ENCODE peak calls at places on chromosomes 6 and 20, in ten cellular contexts. One of them, this sample, is unnamed.

GRCh38 chr6:27672113-27672799 is 199.4 kb upstream of the ZNF184 start:
- DNase-seq in activated T-helper 1 cell treated with anti-CD3 and anti-CD28 coated beads, Interleukin-12 subunit alpha, Interleukin-12 subunit beta, Interleukin-2, Interleukin-4 antibody, amounts not matched to agents 30 ng/mL and 10 ng/mL and 1 ng/mL, durations not matched to agents 14 hours and 24 hours and 36 hours: peak
- DNase-seq in HFFc6: peak
- DNase-seq in iris pigment epithelial cell: peak
- DNase-seq in activated CD4-positive, CD25-positive, alpha-beta regulatory T cell: no peak
- DNase-seq in tibial nerve: no peak
- DNase-seq in NCI-H2171 treated with DMSO at 0.1 percent for 48 hours: peak
- DNase-seq in NCI-H1105: peak
- DNase-seq in nephron progenitor cell: peak
- DNase-seq in DMS79 treated with DMSO at 0.1 percent for 48 hours: no peak
- DNase-seq in this sample: peak

GRCh38 chr6:105184921-105185320 is 5.1 kb upstream of the POPDC3 start:
- DNase-seq in activated T-helper 1 cell treated with anti-CD3 and anti-CD28 coated beads, Interleukin-12 subunit alpha, Interleukin-12 subunit beta, Interleukin-2, Interleukin-4 antibody, amounts not matched to agents 30 ng/mL and 10 ng/mL and 1 ng/mL, durations not matched to agents 14 hours and 24 hours and 36 hours: no peak
- DNase-seq in HFFc6: peak
- DNase-seq in DMS79 treated with DMSO at 0.1 percent for 48 hours: no peak
- DNase-seq in NCI-H2171 treated with DMSO at 0.1 percent for 48 hours: no peak
- DNase-seq in activated CD4-positive, CD25-positive, alpha-beta regulatory T cell: no peak
- DNase-seq in tibial nerve: no peak
- DNase-seq in NCI-H1105: no peak
- DNase-seq in iris pigment epithelial cell: peak
- DNase-seq in nephron progenitor cell: no peak
- DNase-seq in this sample: no peak

GRCh38 chr6:27532820-27533538 is 60.1 kb upstream of the ZNF184 start:
- DNase-seq in tibial nerve: no peak
- DNase-seq in activated T-helper 1 cell treated with anti-CD3 and anti-CD28 coated beads, Interleukin-12 subunit alpha, Interleukin-12 subunit beta, Interleukin-2, Interleukin-4 antibody, amounts not matched to agents 30 ng/mL and 10 ng/mL and 1 ng/mL, durations not matched to agents 14 hours and 24 hours and 36 hours: no peak
- DNase-seq in iris pigment epithelial cell: peak
- DNase-seq in NCI-H2171 treated with DMSO at 0.1 percent for 48 hours: no peak
- DNase-seq in DMS79 treated with DMSO at 0.1 percent for 48 hours: no peak
- DNase-seq in nephron progenitor cell: peak
- DNase-seq in NCI-H1105: no peak
- DNase-seq in activated CD4-positive, CD25-positive, alpha-beta regulatory T cell: no peak
- DNase-seq in HFFc6: peak
- DNase-seq in this sample: no peak

GRCh38 chr20:44576297-44576696 is 6.1 kb upstream of the PKIG start:
- DNase-seq in tibial nerve: no peak
- DNase-seq in activated CD4-positive, CD25-positive, alpha-beta regulatory T cell: no peak
- DNase-seq in HFFc6: peak
- DNase-seq in NCI-H1105: no peak
- DNase-seq in nephron progenitor cell: no peak
- DNase-seq in NCI-H2171 treated with DMSO at 0.1 percent for 48 hours: peak
- DNase-seq in iris pigment epithelial cell: peak
- DNase-seq in DMS79 treated with DMSO at 0.1 percent for 48 hours: no peak
- DNase-seq in activated T-helper 1 cell treated with anti-CD3 and anti-CD28 coated beads, Interleukin-12 subunit alpha, Interleukin-12 subunit beta, Interleukin-2, Interleukin-4 antibody, amounts not matched to agents 30 ng/mL and 10 ng/mL and 1 ng/mL, durations not matched to agents 14 hours and 24 hours and 36 hours: no peak
- DNase-seq in this sample: no peak

GRCh38 chr6:146281963-146282362 is 253.1 kb downstream of the GRM1 start:
- DNase-seq in NCI-H2171 treated with DMSO at 0.1 percent for 48 hours: no peak
- DNase-seq in activated T-helper 1 cell treated with anti-CD3 and anti-CD28 coated beads, Interleukin-12 subunit alpha, Interleukin-12 subunit beta, Interleukin-2, Interleukin-4 antibody, amounts not matched to agents 30 ng/mL and 10 ng/mL and 1 ng/mL, durations not matched to agents 14 hours and 24 hours and 36 hours: no peak
- DNase-seq in nephron progenitor cell: no peak
- DNase-seq in DMS79 treated with DMSO at 0.1 percent for 48 hours: no peak
- DNase-seq in HFFc6: no peak
- DNase-seq in iris pigment epithelial cell: no peak
- DNase-seq in activated CD4-positive, CD25-positive, alpha-beta regulatory T cell: no peak
- DNase-seq in NCI-H1105: no peak
- DNase-seq in tibial nerve: no peak
- DNase-seq in this sample: no peak

GRCh38 chr6:18509871-18510643 is 122.9 kb downstream of the RNF144B start:
- DNase-seq in HFFc6: peak
- DNase-seq in activated T-helper 1 cell treated with anti-CD3 and anti-CD28 coated beads, Interleukin-12 subunit alpha, Interleukin-12 subunit beta, Interleukin-2, Interleukin-4 antibody, amounts not matched to agents 30 ng/mL and 10 ng/mL and 1 ng/mL, durations not matched to agents 14 hours and 24 hours and 36 hours: no peak
- DNase-seq in NCI-H2171 treated with DMSO at 0.1 percent for 48 hours: no peak
- DNase-seq in NCI-H1105: no peak
- DNase-seq in activated CD4-positive, CD25-positive, alpha-beta regulatory T cell: no peak
- DNase-seq in iris pigment epithelial cell: no peak
- DNase-seq in nephron progenitor cell: no peak
- DNase-seq in DMS79 treated with DMSO at 0.1 percent for 48 hours: no peak
- DNase-seq in tibial nerve: no peak
- DNase-seq in this sample: no peak

GRCh38 chr6:37860226-37860839 is 40.8 kb downstream of the ZFAND3 start:
- DNase-seq in iris pigment epithelial cell: peak
- DNase-seq in HFFc6: peak
- DNase-seq in NCI-H1105: no peak
- DNase-seq in nephron progenitor cell: peak
- DNase-seq in DMS79 treated with DMSO at 0.1 percent for 48 hours: no peak
- DNase-seq in NCI-H2171 treated with DMSO at 0.1 percent for 48 hours: peak
- DNase-seq in activated CD4-positive, CD25-positive, alpha-beta regulatory T cell: no peak
- DNase-seq in tibial nerve: no peak
- DNase-seq in activated T-helper 1 cell treated with anti-CD3 and anti-CD28 coated beads, Interleukin-12 subunit alpha, Interleukin-12 subunit beta, Interleukin-2, Interleukin-4 antibody, amounts not matched to agents 30 ng/mL and 10 ng/mL and 1 ng/mL, durations not matched to agents 14 hours and 24 hours and 36 hours: no peak
- DNase-seq in this sample: peak

GRCh38 chr20:5996765-5997164 is 46.3 kb downstream of the MCM8 start:
- DNase-seq in iris pigment epithelial cell: peak
- DNase-seq in DMS79 treated with DMSO at 0.1 percent for 48 hours: no peak
- DNase-seq in HFFc6: no peak
- DNase-seq in NCI-H1105: no peak
- DNase-seq in nephron progenitor cell: no peak
- DNase-seq in NCI-H2171 treated with DMSO at 0.1 percent for 48 hours: no peak
- DNase-seq in tibial nerve: no peak
- DNase-seq in activated T-helper 1 cell treated with anti-CD3 and anti-CD28 coated beads, Interleukin-12 subunit alpha, Interleukin-12 subunit beta, Interleukin-2, Interleukin-4 antibody, amounts not matched to agents 30 ng/mL and 10 ng/mL and 1 ng/mL, durations not matched to agents 14 hours and 24 hours and 36 hours: peak
- DNase-seq in activated CD4-positive, CD25-positive, alpha-beta regulatory T cell: no peak
- DNase-seq in this sample: no peak

GRCh38 chr20:16661738-16662137 is 68.1 kb upstream of the SNRPB2 start:
- DNase-seq in NCI-H1105: no peak
- DNase-seq in DMS79 treated with DMSO at 0.1 percent for 48 hours: no peak
- DNase-seq in activated T-helper 1 cell treated with anti-CD3 and anti-CD28 coated beads, Interleukin-12 subunit alpha, Interleukin-12 subunit beta, Interleukin-2, Interleukin-4 antibody, amounts not matched to agents 30 ng/mL and 10 ng/mL and 1 ng/mL, durations not matched to agents 14 hours and 24 hours and 36 hours: no peak
- DNase-seq in iris pigment epithelial cell: no peak
- DNase-seq in activated CD4-positive, CD25-positive, alpha-beta regulatory T cell: no peak
- DNase-seq in tibial nerve: no peak
- DNase-seq in HFFc6: no peak
- DNase-seq in NCI-H2171 treated with DMSO at 0.1 percent for 48 hours: no peak
- DNase-seq in nephron progenitor cell: no peak
- DNase-seq in this sample: no peak

GRCh38 chr20:55469074-55469473 is 536.2 kb downstream of the CBLN4 start:
- DNase-seq in tibial nerve: no peak
- DNase-seq in NCI-H2171 treated with DMSO at 0.1 percent for 48 hours: no peak
- DNase-seq in activated T-helper 1 cell treated with anti-CD3 and anti-CD28 coated beads, Interleukin-12 subunit alpha, Interleukin-12 subunit beta, Interleukin-2, Interleukin-4 antibody, amounts not matched to agents 30 ng/mL and 10 ng/mL and 1 ng/mL, durations not matched to agents 14 hours and 24 hours and 36 hours: no peak
- DNase-seq in activated CD4-positive, CD25-positive, alpha-beta regulatory T cell: no peak
- DNase-seq in NCI-H1105: no peak
- DNase-seq in nephron progenitor cell: no peak
- DNase-seq in iris pigment epithelial cell: no peak
- DNase-seq in HFFc6: no peak
- DNase-seq in DMS79 treated with DMSO at 0.1 percent for 48 hours: no peak
- DNase-seq in this sample: no peak

GRCh38 chr20:49938173-49939163 is 2.3 kb downstream of the RNF114 start:
- DNase-seq in iris pigment epithelial cell: peak
- DNase-seq in NCI-H2171 treated with DMSO at 0.1 percent for 48 hours: peak
- DNase-seq in tibial nerve: peak
- DNase-seq in activated CD4-positive, CD25-positive, alpha-beta regulatory T cell: no peak
- DNase-seq in activated T-helper 1 cell treated with anti-CD3 and anti-CD28 coated beads, Interleukin-12 subunit alpha, Interleukin-12 subunit beta, Interleukin-2, Interleukin-4 antibody, amounts not matched to agents 30 ng/mL and 10 ng/mL and 1 ng/mL, durations not matched to agents 14 hours and 24 hours and 36 hours: no peak
- DNase-seq in NCI-H1105: no peak
- DNase-seq in nephron progenitor cell: peak
- DNase-seq in DMS79 treated with DMSO at 0.1 percent for 48 hours: no peak
- DNase-seq in HFFc6: peak
- DNase-seq in this sample: no peak

GRCh38 chr6:161374971-161375873 is 101.4 kb upstream of the AGPAT4 start:
- DNase-seq in NCI-H1105: peak
- DNase-seq in HFFc6: no peak
- DNase-seq in tibial nerve: peak
- DNase-seq in nephron progenitor cell: peak
- DNase-seq in DMS79 treated with DMSO at 0.1 percent for 48 hours: peak
- DNase-seq in NCI-H2171 treated with DMSO at 0.1 percent for 48 hours: no peak
- DNase-seq in activated T-helper 1 cell treated with anti-CD3 and anti-CD28 coated beads, Interleukin-12 subunit alpha, Interleukin-12 subunit beta, Interleukin-2, Interleukin-4 antibody, amounts not matched to agents 30 ng/mL and 10 ng/mL and 1 ng/mL, durations not matched to agents 14 hours and 24 hours and 36 hours: no peak
- DNase-seq in activated CD4-positive, CD25-positive, alpha-beta regulatory T cell: no peak
- DNase-seq in iris pigment epithelial cell: no peak
- DNase-seq in this sample: peak

GRCh38 chr6:20211941-20212391 is 303 bp downstream of the MBOAT1 start:
- DNase-seq in HFFc6: no peak
- DNase-seq in activated T-helper 1 cell treated with anti-CD3 and anti-CD28 coated beads, Interleukin-12 subunit alpha, Interleukin-12 subunit beta, Interleukin-2, Interleukin-4 antibody, amounts not matched to agents 30 ng/mL and 10 ng/mL and 1 ng/mL, durations not matched to agents 14 hours and 24 hours and 36 hours: no peak
- DNase-seq in tibial nerve: no peak
- DNase-seq in NCI-H1105: peak
- DNase-seq in nephron progenitor cell: no peak
- DNase-seq in activated CD4-positive, CD25-positive, alpha-beta regulatory T cell: no peak
- DNase-seq in DMS79 treated with DMSO at 0.1 percent for 48 hours: peak
- DNase-seq in iris pigment epithelial cell: peak
- DNase-seq in NCI-H2171 treated with DMSO at 0.1 percent for 48 hours: peak
- DNase-seq in this sample: peak

GRCh38 chr20:24779166-24779565 is 169.9 kb upstream of the CST7 start:
- DNase-seq in nephron progenitor cell: no peak
- DNase-seq in NCI-H2171 treated with DMSO at 0.1 percent for 48 hours: no peak
- DNase-seq in activated CD4-positive, CD25-positive, alpha-beta regulatory T cell: no peak
- DNase-seq in HFFc6: no peak
- DNase-seq in activated T-helper 1 cell treated with anti-CD3 and anti-CD28 coated beads, Interleukin-12 subunit alpha, Interleukin-12 subunit beta, Interleukin-2, Interleukin-4 antibody, amounts not matched to agents 30 ng/mL and 10 ng/mL and 1 ng/mL, durations not matched to agents 14 hours and 24 hours and 36 hours: no peak
- DNase-seq in NCI-H1105: no peak
- DNase-seq in iris pigment epithelial cell: no peak
- DNase-seq in DMS79 treated with DMSO at 0.1 percent for 48 hours: peak
- DNase-seq in tibial nerve: no peak
- DNase-seq in this sample: peak

GRCh38 chr20:733806-734205 is 34.5 kb downstream of the SLC52A3 start:
- DNase-seq in DMS79 treated with DMSO at 0.1 percent for 48 hours: no peak
- DNase-seq in activated CD4-positive, CD25-positive, alpha-beta regulatory T cell: no peak
- DNase-seq in activated T-helper 1 cell treated with anti-CD3 and anti-CD28 coated beads, Interleukin-12 subunit alpha, Interleukin-12 subunit beta, Interleukin-2, Interleukin-4 antibody, amounts not matched to agents 30 ng/mL and 10 ng/mL and 1 ng/mL, durations not matched to agents 14 hours and 24 hours and 36 hours: no peak
- DNase-seq in iris pigment epithelial cell: no peak
- DNase-seq in NCI-H2171 treated with DMSO at 0.1 percent for 48 hours: no peak
- DNase-seq in HFFc6: no peak
- DNase-seq in NCI-H1105: no peak
- DNase-seq in tibial nerve: no peak
- DNase-seq in nephron progenitor cell: no peak
- DNase-seq in this sample: no peak

GRCh38 chr6:167492096-167492449 is 167.2 kb downstream of the TTLL2 start:
- DNase-seq in NCI-H2171 treated with DMSO at 0.1 percent for 48 hours: no peak
- DNase-seq in HFFc6: no peak
- DNase-seq in DMS79 treated with DMSO at 0.1 percent for 48 hours: no peak
- DNase-seq in activated CD4-positive, CD25-positive, alpha-beta regulatory T cell: no peak
- DNase-seq in iris pigment epithelial cell: no peak
- DNase-seq in tibial nerve: peak
- DNase-seq in NCI-H1105: no peak
- DNase-seq in activated T-helper 1 cell treated with anti-CD3 and anti-CD28 coated beads, Interleukin-12 subunit alpha, Interleukin-12 subunit beta, Interleukin-2, Interleukin-4 antibody, amounts not matched to agents 30 ng/mL and 10 ng/mL and 1 ng/mL, durations not matched to agents 14 hours and 24 hours and 36 hours: no peak
- DNase-seq in nephron progenitor cell: no peak
- DNase-seq in this sample: no peak

GRCh38 chr6:119445666-119446622 is 96.4 kb upstream of the MAN1A1 start:
- DNase-seq in NCI-H2171 treated with DMSO at 0.1 percent for 48 hours: no peak
- DNase-seq in activated T-helper 1 cell treated with anti-CD3 and anti-CD28 coated beads, Interleukin-12 subunit alpha, Interleukin-12 subunit beta, Interleukin-2, Interleukin-4 antibody, amounts not matched to agents 30 ng/mL and 10 ng/mL and 1 ng/mL, durations not matched to agents 14 hours and 24 hours and 36 hours: no peak
- DNase-seq in activated CD4-positive, CD25-positive, alpha-beta regulatory T cell: no peak
- DNase-seq in HFFc6: no peak
- DNase-seq in DMS79 treated with DMSO at 0.1 percent for 48 hours: no peak
- DNase-seq in nephron progenitor cell: no peak
- DNase-seq in NCI-H1105: no peak
- DNase-seq in tibial nerve: no peak
- DNase-seq in iris pigment epithelial cell: peak
- DNase-seq in this sample: peak

GRCh38 chr6:52361945-52362442 is at the start of gene PAQR8:
- DNase-seq in NCI-H2171 treated with DMSO at 0.1 percent for 48 hours: peak
- DNase-seq in nephron progenitor cell: peak
- DNase-seq in NCI-H1105: peak
- DNase-seq in iris pigment epithelial cell: peak
- DNase-seq in DMS79 treated with DMSO at 0.1 percent for 48 hours: peak
- DNase-seq in HFFc6: peak
- DNase-seq in activated CD4-positive, CD25-positive, alpha-beta regulatory T cell: peak
- DNase-seq in tibial nerve: peak
- DNase-seq in activated T-helper 1 cell treated with anti-CD3 and anti-CD28 coated beads, Interleukin-12 subunit alpha, Interleukin-12 subunit beta, Interleukin-2, Interleukin-4 antibody, amounts not matched to agents 30 ng/mL and 10 ng/mL and 1 ng/mL, durations not matched to agents 14 hours and 24 hours and 36 hours: peak
- DNase-seq in this sample: peak

GRCh38 chr6:122405417-122405816 is 6.0 kb downstream of the HSF2 start:
- DNase-seq in NCI-H1105: no peak
- DNase-seq in activated T-helper 1 cell treated with anti-CD3 and anti-CD28 coated beads, Interleukin-12 subunit alpha, Interleukin-12 subunit beta, Interleukin-2, Interleukin-4 antibody, amounts not matched to agents 30 ng/mL and 10 ng/mL and 1 ng/mL, durations not matched to agents 14 hours and 24 hours and 36 hours: no peak
- DNase-seq in iris pigment epithelial cell: no peak
- DNase-seq in NCI-H2171 treated with DMSO at 0.1 percent for 48 hours: no peak
- DNase-seq in DMS79 treated with DMSO at 0.1 percent for 48 hours: no peak
- DNase-seq in HFFc6: peak
- DNase-seq in nephron progenitor cell: no peak
- DNase-seq in activated CD4-positive, CD25-positive, alpha-beta regulatory T cell: no peak
- DNase-seq in tibial nerve: no peak
- DNase-seq in this sample: no peak

GRCh38 chr20:44832724-44833123 is 22.4 kb upstream of the RIMS4 start:
- DNase-seq in DMS79 treated with DMSO at 0.1 percent for 48 hours: no peak
- DNase-seq in NCI-H2171 treated with DMSO at 0.1 percent for 48 hours: peak
- DNase-seq in iris pigment epithelial cell: peak
- DNase-seq in activated CD4-positive, CD25-positive, alpha-beta regulatory T cell: no peak
- DNase-seq in tibial nerve: no peak
- DNase-seq in activated T-helper 1 cell treated with anti-CD3 and anti-CD28 coated beads, Interleukin-12 subunit alpha, Interleukin-12 subunit beta, Interleukin-2, Interleukin-4 antibody, amounts not matched to agents 30 ng/mL and 10 ng/mL and 1 ng/mL, durations not matched to agents 14 hours and 24 hours and 36 hours: no peak
- DNase-seq in HFFc6: no peak
- DNase-seq in nephron progenitor cell: peak
- DNase-seq in NCI-H1105: no peak
- DNase-seq in this sample: peak

GRCh38 chr6:43455034-43455747 is at the start of gene DLK2:
- DNase-seq in iris pigment epithelial cell: no peak
- DNase-seq in NCI-H2171 treated with DMSO at 0.1 percent for 48 hours: peak
- DNase-seq in activated T-helper 1 cell treated with anti-CD3 and anti-CD28 coated beads, Interleukin-12 subunit alpha, Interleukin-12 subunit beta, Interleukin-2, Interleukin-4 antibody, amounts not matched to agents 30 ng/mL and 10 ng/mL and 1 ng/mL, durations not matched to agents 14 hours and 24 hours and 36 hours: no peak
- DNase-seq in tibial nerve: no peak
- DNase-seq in HFFc6: no peak
- DNase-seq in NCI-H1105: peak
- DNase-seq in DMS79 treated with DMSO at 0.1 percent for 48 hours: no peak
- DNase-seq in nephron progenitor cell: peak
- DNase-seq in activated CD4-positive, CD25-positive, alpha-beta regulatory T cell: no peak
- DNase-seq in this sample: no peak

GRCh38 chr6:104326173-104327001 is 533.3 kb downstream of the HACE1 start:
- DNase-seq in DMS79 treated with DMSO at 0.1 percent for 48 hours: no peak
- DNase-seq in tibial nerve: no peak
- DNase-seq in NCI-H1105: no peak
- DNase-seq in HFFc6: peak
- DNase-seq in iris pigment epithelial cell: peak
- DNase-seq in nephron progenitor cell: no peak
- DNase-seq in activated CD4-positive, CD25-positive, alpha-beta regulatory T cell: no peak
- DNase-seq in activated T-helper 1 cell treated with anti-CD3 and anti-CD28 coated beads, Interleukin-12 subunit alpha, Interleukin-12 subunit beta, Interleukin-2, Interleukin-4 antibody, amounts not matched to agents 30 ng/mL and 10 ng/mL and 1 ng/mL, durations not matched to agents 14 hours and 24 hours and 36 hours: no peak
- DNase-seq in NCI-H2171 treated with DMSO at 0.1 percent for 48 hours: no peak
- DNase-seq in this sample: peak

GRCh38 chr6:3766219-3766618 is 14.7 kb upstream of the PXDC1 start:
- DNase-seq in DMS79 treated with DMSO at 0.1 percent for 48 hours: no peak
- DNase-seq in HFFc6: no peak
- DNase-seq in iris pigment epithelial cell: no peak
- DNase-seq in nephron progenitor cell: no peak
- DNase-seq in activated CD4-positive, CD25-positive, alpha-beta regulatory T cell: no peak
- DNase-seq in NCI-H1105: no peak
- DNase-seq in NCI-H2171 treated with DMSO at 0.1 percent for 48 hours: peak
- DNase-seq in tibial nerve: no peak
- DNase-seq in activated T-helper 1 cell treated with anti-CD3 and anti-CD28 coated beads, Interleukin-12 subunit alpha, Interleukin-12 subunit beta, Interleukin-2, Interleukin-4 antibody, amounts not matched to agents 30 ng/mL and 10 ng/mL and 1 ng/mL, durations not matched to agents 14 hours and 24 hours and 36 hours: no peak
- DNase-seq in this sample: no peak

GRCh38 chr6:24274441-24275083 is 83.3 kb downstream of the DCDC2 start:
- DNase-seq in iris pigment epithelial cell: peak
- DNase-seq in activated CD4-positive, CD25-positive, alpha-beta regulatory T cell: no peak
- DNase-seq in tibial nerve: no peak
- DNase-seq in NCI-H1105: peak
- DNase-seq in activated T-helper 1 cell treated with anti-CD3 and anti-CD28 coated beads, Interleukin-12 subunit alpha, Interleukin-12 subunit beta, Interleukin-2, Interleukin-4 antibody, amounts not matched to agents 30 ng/mL and 10 ng/mL and 1 ng/mL, durations not matched to agents 14 hours and 24 hours and 36 hours: no peak
- DNase-seq in nephron progenitor cell: no peak
- DNase-seq in NCI-H2171 treated with DMSO at 0.1 percent for 48 hours: peak
- DNase-seq in DMS79 treated with DMSO at 0.1 percent for 48 hours: peak
- DNase-seq in HFFc6: peak
- DNase-seq in this sample: no peak

GRCh38 chr6:16712931-16713484 is 48.3 kb downstream of the ATXN1 start:
- DNase-seq in activated T-helper 1 cell treated with anti-CD3 and anti-CD28 coated beads, Interleukin-12 subunit alpha, Interleukin-12 subunit beta, Interleukin-2, Interleukin-4 antibody, amounts not matched to agents 30 ng/mL and 10 ng/mL and 1 ng/mL, durations not matched to agents 14 hours and 24 hours and 36 hours: no peak
- DNase-seq in DMS79 treated with DMSO at 0.1 percent for 48 hours: no peak
- DNase-seq in iris pigment epithelial cell: peak
- DNase-seq in tibial nerve: no peak
- DNase-seq in nephron progenitor cell: no peak
- DNase-seq in NCI-H1105: no peak
- DNase-seq in NCI-H2171 treated with DMSO at 0.1 percent for 48 hours: no peak
- DNase-seq in HFFc6: peak
- DNase-seq in activated CD4-positive, CD25-positive, alpha-beta regulatory T cell: no peak
- DNase-seq in this sample: peak

GRCh38 chr6:102799051-102799450 is 1405.5 kb downstream of the GRIK2 start:
- DNase-seq in activated T-helper 1 cell treated with anti-CD3 and anti-CD28 coated beads, Interleukin-12 subunit alpha, Interleukin-12 subunit beta, Interleukin-2, Interleukin-4 antibody, amounts not matched to agents 30 ng/mL and 10 ng/mL and 1 ng/mL, durations not matched to agents 14 hours and 24 hours and 36 hours: no peak
- DNase-seq in NCI-H1105: no peak
- DNase-seq in iris pigment epithelial cell: no peak
- DNase-seq in tibial nerve: no peak
- DNase-seq in nephron progenitor cell: no peak
- DNase-seq in NCI-H2171 treated with DMSO at 0.1 percent for 48 hours: no peak
- DNase-seq in DMS79 treated with DMSO at 0.1 percent for 48 hours: no peak
- DNase-seq in activated CD4-positive, CD25-positive, alpha-beta regulatory T cell: no peak
- DNase-seq in HFFc6: no peak
- DNase-seq in this sample: no peak

GRCh38 chr6:99344289-99344688 is 5.2 kb downstream of the FAXC start:
- DNase-seq in nephron progenitor cell: no peak
- DNase-seq in iris pigment epithelial cell: peak
- DNase-seq in NCI-H2171 treated with DMSO at 0.1 percent for 48 hours: no peak
- DNase-seq in HFFc6: peak
- DNase-seq in tibial nerve: no peak
- DNase-seq in DMS79 treated with DMSO at 0.1 percent for 48 hours: no peak
- DNase-seq in NCI-H1105: no peak
- DNase-seq in activated T-helper 1 cell treated with anti-CD3 and anti-CD28 coated beads, Interleukin-12 subunit alpha, Interleukin-12 subunit beta, Interleukin-2, Interleukin-4 antibody, amounts not matched to agents 30 ng/mL and 10 ng/mL and 1 ng/mL, durations not matched to agents 14 hours and 24 hours and 36 hours: no peak
- DNase-seq in activated CD4-positive, CD25-positive, alpha-beta regulatory T cell: no peak
- DNase-seq in this sample: no peak

This sample was measured in endodermal cell.